ENCODE peak calls at places on chromosome 3, in six cellular contexts. G, H, Q, X, I and R are unnamed samples.

GRCh38 chr3:185943363-185944106 is 5.7 kb upstream of the TRA2B start:
- DNase-seq in H (peak; percentile 82), I (peak; percentile 79), Q (peak; percentile 67), X (peak; percentile 84), G (peak; percentile 81), R (peak; percentile 26)

GRCh38 chr3:195003893-195004289 is 267.1 kb downstream of the XXYLT1 start:
- DNase-seq in Q (no peak), H (no peak), X (no peak), I (no peak), G (no peak), R (no peak)

GRCh38 chr3:117846238-117846637 is 1136.7 kb downstream of the TUSC7 start:
- DNase-seq in X (no peak), G (no peak), I (no peak), Q (no peak), H (peak; percentile 3), R (no peak)

GRCh38 chr3:50267280-50267913 is 1.6 kb upstream of the SEMA3B start:
- DNase-seq in X (no peak), H (no peak), Q (no peak), G (no peak), I (no peak), R (no peak)

GRCh38 chr3:13308406-13308805 is 111.7 kb downstream of the NUP210 start:
- DNase-seq in Q (no peak), H (peak; percentile 81), G (peak; percentile 18), X (peak; percentile 71), I (peak; percentile 38), R (no peak)

GRCh38 chr3:32239638-32240550 is 1.4 kb downstream of the CMTM8 start:
- DNase-seq in H (peak; percentile 76), X (peak; percentile 44), I (peak; percentile 93), G (no peak), Q (peak; percentile 2), R (no peak)

GRCh38 chr3:121739902-121740301 is 9.6 kb downstream of the GOLGB1 start:
- DNase-seq in H (no peak), Q (no peak), I (no peak), G (no peak), X (no peak), R (no peak)

GRCh38 chr3:16011376-16011775 is 163.1 kb upstream of the GALNT15 start:
- DNase-seq in X (no peak), G (no peak), H (no peak), Q (no peak), I (no peak), R (no peak)

GRCh38 chr3:53551324-53551723 is 56.9 kb downstream of the CACNA1D start:
- DNase-seq in Q (no peak), G (peak; percentile 39), I (no peak), X (no peak), H (no peak), R (no peak)

GRCh38 chr3:197076446-197076845 is 46.8 kb upstream of the MELTF start:
- DNase-seq in X (no peak), I (no peak), G (no peak), H (no peak), Q (no peak), R (no peak)

GRCh38 chr3:43180027-43180426 is 74.1 kb upstream of the POMGNT2 start:
- DNase-seq in X (no peak), H (peak; percentile 78), Q (peak; percentile 58), I (no peak), G (peak; percentile 89), R (no peak)

GRCh38 chr3:197229178-197229577 is 69.2 kb downstream of the DLG1 start:
- DNase-seq in I (no peak), X (no peak), Q (no peak), G (no peak), H (no peak), R (no peak)

GRCh38 chr3:32922078-32922477 is 29.4 kb upstream of the CCR4 start:
- DNase-seq in G (no peak), Q (no peak), I (no peak), X (no peak), H (no peak), R (no peak)

GRCh38 chr3:126129408-126129891 is 45.5 kb upstream of the SLC41A3 start:
- DNase-seq in G (peak; percentile 56), I (no peak), Q (no peak), H (no peak), X (no peak), R (no peak)